ENCODE peak calls at places on chromosomes 2 and 18, in ten cellular contexts. One of them, this sample, is unnamed.

GRCh38 chr2:202035089-202035940 is 1.7 kb downstream of the FZD7 start:
- DNase-seq in HTR-8/SVneo: no peak
- DNase-seq in iPS DF 6.9: no peak
- DNase-seq in stimulated activated CD8-positive, alpha-beta memory T cell treated with anti-CD3 and anti-CD28 coated beads, Interleukin-2, amount 100 ng/mL, for 48 hours: no peak
- DNase-seq in T-helper 1 cell: no peak
- DNase-seq in fibroblast of gingiva: peak
- DNase-seq in natural killer cell: peak
- DNase-seq in astrocyte of the spinal cord: peak
- DNase-seq in globus pallidus: no peak
- DNase-seq in NCI-H1436: no peak
- DNase-seq in this sample: no peak

GRCh38 chr18:48619016-48619415 is 80.2 kb downstream of the CTIF start:
- DNase-seq in iPS DF 6.9: no peak
- DNase-seq in NCI-H1436: no peak
- DNase-seq in fibroblast of gingiva: no peak
- DNase-seq in astrocyte of the spinal cord: no peak
- DNase-seq in HTR-8/SVneo: no peak
- DNase-seq in globus pallidus: no peak
- DNase-seq in natural killer cell: no peak
- DNase-seq in stimulated activated CD8-positive, alpha-beta memory T cell treated with anti-CD3 and anti-CD28 coated beads, Interleukin-2, amount 100 ng/mL, for 48 hours: no peak
- DNase-seq in T-helper 1 cell: no peak
- DNase-seq in this sample: no peak

GRCh38 chr2:37627715-37628114 is 43.7 kb downstream of the CDC42EP3 start:
- DNase-seq in HTR-8/SVneo: no peak
- DNase-seq in iPS DF 6.9: no peak
- DNase-seq in fibroblast of gingiva: peak
- DNase-seq in astrocyte of the spinal cord: no peak
- DNase-seq in T-helper 1 cell: no peak
- DNase-seq in stimulated activated CD8-positive, alpha-beta memory T cell treated with anti-CD3 and anti-CD28 coated beads, Interleukin-2, amount 100 ng/mL, for 48 hours: no peak
- DNase-seq in globus pallidus: no peak
- DNase-seq in NCI-H1436: no peak
- DNase-seq in natural killer cell: no peak
- DNase-seq in this sample: no peak

GRCh38 chr2:60520477-60520876 is 33.0 kb downstream of the BCL11A start:
- DNase-seq in HTR-8/SVneo: no peak
- DNase-seq in globus pallidus: no peak
- DNase-seq in natural killer cell: no peak
- DNase-seq in stimulated activated CD8-positive, alpha-beta memory T cell treated with anti-CD3 and anti-CD28 coated beads, Interleukin-2, amount 100 ng/mL, for 48 hours: no peak
- DNase-seq in astrocyte of the spinal cord: no peak
- DNase-seq in T-helper 1 cell: no peak
- DNase-seq in iPS DF 6.9: no peak
- DNase-seq in fibroblast of gingiva: no peak
- DNase-seq in NCI-H1436: no peak
- DNase-seq in this sample: no peak

GRCh38 chr2:189281151-189281550 is 101.6 kb upstream of the COL5A2 start:
- DNase-seq in NCI-H1436: no peak
- DNase-seq in globus pallidus: no peak
- DNase-seq in natural killer cell: no peak
- DNase-seq in HTR-8/SVneo: no peak
- DNase-seq in fibroblast of gingiva: peak
- DNase-seq in iPS DF 6.9: no peak
- DNase-seq in stimulated activated CD8-positive, alpha-beta memory T cell treated with anti-CD3 and anti-CD28 coated beads, Interleukin-2, amount 100 ng/mL, for 48 hours: no peak
- DNase-seq in T-helper 1 cell: no peak
- DNase-seq in astrocyte of the spinal cord: no peak
- DNase-seq in this sample: no peak

GRCh38 chr18:61892683-61893303 is at the start of gene RNF152:
- DNase-seq in HTR-8/SVneo: no peak
- DNase-seq in globus pallidus: peak
- DNase-seq in iPS DF 6.9: no peak
- DNase-seq in fibroblast of gingiva: no peak
- DNase-seq in astrocyte of the spinal cord: peak
- DNase-seq in natural killer cell: no peak
- DNase-seq in stimulated activated CD8-positive, alpha-beta memory T cell treated with anti-CD3 and anti-CD28 coated beads, Interleukin-2, amount 100 ng/mL, for 48 hours: peak
- DNase-seq in T-helper 1 cell: no peak
- DNase-seq in NCI-H1436: peak
- DNase-seq in this sample: no peak

GRCh38 chr2:237987263-237987662 is 20.4 kb downstream of the UBE2F start:
- DNase-seq in NCI-H1436: no peak
- DNase-seq in fibroblast of gingiva: no peak
- DNase-seq in natural killer cell: no peak
- DNase-seq in stimulated activated CD8-positive, alpha-beta memory T cell treated with anti-CD3 and anti-CD28 coated beads, Interleukin-2, amount 100 ng/mL, for 48 hours: no peak
- DNase-seq in T-helper 1 cell: no peak
- DNase-seq in HTR-8/SVneo: no peak
- DNase-seq in astrocyte of the spinal cord: no peak
- DNase-seq in globus pallidus: no peak
- DNase-seq in iPS DF 6.9: no peak
- DNase-seq in this sample: no peak

GRCh38 chr2:235005603-235006259 is 53.9 kb downstream of the SH3BP4 start:
- DNase-seq in NCI-H1436: no peak
- DNase-seq in astrocyte of the spinal cord: peak
- DNase-seq in natural killer cell: no peak
- DNase-seq in fibroblast of gingiva: no peak
- DNase-seq in T-helper 1 cell: no peak
- DNase-seq in globus pallidus: peak
- DNase-seq in stimulated activated CD8-positive, alpha-beta memory T cell treated with anti-CD3 and anti-CD28 coated beads, Interleukin-2, amount 100 ng/mL, for 48 hours: no peak
- DNase-seq in HTR-8/SVneo: no peak
- DNase-seq in iPS DF 6.9: peak
- DNase-seq in this sample: peak

GRCh38 chr2:219443016-219443696 is 8.5 kb downstream of the SPEG start:
- DNase-seq in globus pallidus: no peak
- DNase-seq in natural killer cell: no peak
- DNase-seq in HTR-8/SVneo: no peak
- DNase-seq in stimulated activated CD8-positive, alpha-beta memory T cell treated with anti-CD3 and anti-CD28 coated beads, Interleukin-2, amount 100 ng/mL, for 48 hours: no peak
- DNase-seq in astrocyte of the spinal cord: no peak
- DNase-seq in NCI-H1436: no peak
- DNase-seq in T-helper 1 cell: no peak
- DNase-seq in iPS DF 6.9: no peak
- DNase-seq in fibroblast of gingiva: no peak
- DNase-seq in this sample: no peak

GRCh38 chr2:236866542-236867340 is 218.9 kb upstream of the COPS8 start:
- DNase-seq in astrocyte of the spinal cord: no peak
- DNase-seq in NCI-H1436: no peak
- DNase-seq in stimulated activated CD8-positive, alpha-beta memory T cell treated with anti-CD3 and anti-CD28 coated beads, Interleukin-2, amount 100 ng/mL, for 48 hours: no peak
- DNase-seq in globus pallidus: peak
- DNase-seq in HTR-8/SVneo: no peak
- DNase-seq in natural killer cell: no peak
- DNase-seq in T-helper 1 cell: no peak
- DNase-seq in iPS DF 6.9: no peak
- DNase-seq in fibroblast of gingiva: no peak
- DNase-seq in this sample: peak

GRCh38 chr2:195636890-195637289 is 20.1 kb upstream of the SLC39A10 start:
- DNase-seq in T-helper 1 cell: no peak
- DNase-seq in iPS DF 6.9: no peak
- DNase-seq in fibroblast of gingiva: no peak
- DNase-seq in astrocyte of the spinal cord: peak
- DNase-seq in stimulated activated CD8-positive, alpha-beta memory T cell treated with anti-CD3 and anti-CD28 coated beads, Interleukin-2, amount 100 ng/mL, for 48 hours: no peak
- DNase-seq in NCI-H1436: no peak
- DNase-seq in globus pallidus: no peak
- DNase-seq in HTR-8/SVneo: no peak
- DNase-seq in natural killer cell: no peak
- DNase-seq in this sample: no peak

GRCh38 chr2:134293719-134294537 is 40.1 kb downstream of the MGAT5 start:
- DNase-seq in NCI-H1436: no peak
- DNase-seq in T-helper 1 cell: no peak
- DNase-seq in stimulated activated CD8-positive, alpha-beta memory T cell treated with anti-CD3 and anti-CD28 coated beads, Interleukin-2, amount 100 ng/mL, for 48 hours: no peak
- DNase-seq in HTR-8/SVneo: no peak
- DNase-seq in natural killer cell: no peak
- DNase-seq in astrocyte of the spinal cord: no peak
- DNase-seq in fibroblast of gingiva: no peak
- DNase-seq in globus pallidus: no peak
- DNase-seq in iPS DF 6.9: no peak
- DNase-seq in this sample: no peak

GRCh38 chr2:9565436-9566153 is 10.0 kb upstream of the ADAM17 start:
- DNase-seq in astrocyte of the spinal cord: peak
- DNase-seq in NCI-H1436: no peak
- DNase-seq in stimulated activated CD8-positive, alpha-beta memory T cell treated with anti-CD3 and anti-CD28 coated beads, Interleukin-2, amount 100 ng/mL, for 48 hours: no peak
- DNase-seq in HTR-8/SVneo: peak
- DNase-seq in iPS DF 6.9: no peak
- DNase-seq in T-helper 1 cell: no peak
- DNase-seq in globus pallidus: peak
- DNase-seq in fibroblast of gingiva: peak
- DNase-seq in natural killer cell: no peak
- DNase-seq in this sample: peak

GRCh38 chr2:28648147-28648546 is 103.5 kb upstream of the PPP1CB start:
- DNase-seq in T-helper 1 cell: no peak
- DNase-seq in fibroblast of gingiva: no peak
- DNase-seq in astrocyte of the spinal cord: no peak
- DNase-seq in globus pallidus: no peak
- DNase-seq in HTR-8/SVneo: no peak
- DNase-seq in iPS DF 6.9: no peak
- DNase-seq in NCI-H1436: no peak
- DNase-seq in stimulated activated CD8-positive, alpha-beta memory T cell treated with anti-CD3 and anti-CD28 coated beads, Interleukin-2, amount 100 ng/mL, for 48 hours: no peak
- DNase-seq in natural killer cell: no peak
- DNase-seq in this sample: no peak

This sample was measured in pons.